ENCODE peak calls at places on chromosome 15, in eight cellular contexts. J, S, Z, V, I, Q, C and E are unnamed samples.
A peak's percentile ranks its signal among the peaks of the same experiment; 100 is the strongest.

GRCh38 chr15:49122541-49123062 is 32.8 kb downstream of the COPS2 start:
- DNase-seq in J (no peak), I (no peak), C (no peak), Q (no peak), Z (no peak), V (no peak), S (no peak), E (no peak)

GRCh38 chr15:78537266-78537665 is 3.0 kb upstream of the PSMA4 start:
- DNase-seq in S (peak; percentile 11), V (no peak), C (no peak), J (no peak), Q (no peak), Z (no peak), I (no peak), E (no peak)

GRCh38 chr15:52566889-52567288 is 1.9 kb downstream of the ARPP19 start:
- DNase-seq in V (no peak), J (no peak), Q (no peak), Z (no peak), C (no peak), I (no peak), S (no peak), E (no peak)

GRCh38 chr15:55267401-55268053 is 22.1 kb downstream of the RAB27A start:
- DNase-seq in J (peak; percentile 74), Z (peak; percentile 74), V (peak; percentile 53), S (no peak), Q (no peak), I (no peak), C (no peak), E (peak; percentile 45)

GRCh38 chr15:56672721-56673120 is 60.6 kb downstream of the ZNF280D start:
- DNase-seq in I (no peak), C (no peak), Q (no peak), J (no peak), Z (peak; percentile 79), S (no peak), V (peak; percentile 3), E (no peak)

GRCh38 chr15:69643476-69643875 is 190.9 kb downstream of the RPLP1 start:
- DNase-seq in Z (no peak), Q (no peak), C (no peak), V (no peak), S (no peak), I (no peak), J (no peak), E (no peak)

GRCh38 chr15:48307586-48307985 is 23.6 kb upstream of the DUT start:
- DNase-seq in Z (no peak), Q (no peak), I (no peak), V (no peak), S (no peak), C (no peak), J (no peak), E (no peak)

GRCh38 chr15:62760506-62760905 is 282.0 kb upstream of the TPM1 start:
- DNase-seq in Q (no peak), J (no peak), V (no peak), Z (no peak), S (no peak), C (no peak), I (no peak), E (no peak)

GRCh38 chr15:56523521-56523920 is 58.6 kb upstream of the MNS1 start:
- DNase-seq in C (no peak), V (peak; percentile 15), I (no peak), Z (no peak), S (no peak), J (no peak), Q (no peak), E (no peak)

DNA sequence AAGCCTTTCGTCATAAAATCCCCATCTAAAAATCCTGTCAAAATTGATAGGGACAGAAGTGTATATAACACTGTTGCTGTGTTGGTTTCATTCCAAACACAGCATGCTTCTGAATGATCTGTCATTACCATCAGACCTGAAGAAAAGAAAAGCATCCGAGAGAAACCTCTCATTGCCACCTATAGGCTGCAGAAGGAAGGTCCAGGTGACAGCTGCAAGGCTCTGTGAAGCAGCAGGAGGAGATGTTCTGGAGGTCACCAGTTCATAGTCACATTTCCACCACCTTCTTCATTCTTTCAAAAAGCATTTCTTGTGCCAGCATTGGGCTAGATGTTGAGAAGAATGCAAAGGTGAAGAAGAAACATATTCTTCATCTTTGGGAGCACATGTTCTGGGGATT is 503.7 kb upstream of the NR2F2 start:
- DNase-seq in S (no peak), Q (no peak), C (no peak), Z (no peak), J (no peak), V (peak; percentile 24), I (no peak), E (no peak)
- TF ChIP-seq CTCF in S (no peak), Q (no peak), C (peak; percentile 49), Z (no peak), J (no peak), V (peak; percentile 46), I (peak; percentile 33), E (no peak)

DNA sequence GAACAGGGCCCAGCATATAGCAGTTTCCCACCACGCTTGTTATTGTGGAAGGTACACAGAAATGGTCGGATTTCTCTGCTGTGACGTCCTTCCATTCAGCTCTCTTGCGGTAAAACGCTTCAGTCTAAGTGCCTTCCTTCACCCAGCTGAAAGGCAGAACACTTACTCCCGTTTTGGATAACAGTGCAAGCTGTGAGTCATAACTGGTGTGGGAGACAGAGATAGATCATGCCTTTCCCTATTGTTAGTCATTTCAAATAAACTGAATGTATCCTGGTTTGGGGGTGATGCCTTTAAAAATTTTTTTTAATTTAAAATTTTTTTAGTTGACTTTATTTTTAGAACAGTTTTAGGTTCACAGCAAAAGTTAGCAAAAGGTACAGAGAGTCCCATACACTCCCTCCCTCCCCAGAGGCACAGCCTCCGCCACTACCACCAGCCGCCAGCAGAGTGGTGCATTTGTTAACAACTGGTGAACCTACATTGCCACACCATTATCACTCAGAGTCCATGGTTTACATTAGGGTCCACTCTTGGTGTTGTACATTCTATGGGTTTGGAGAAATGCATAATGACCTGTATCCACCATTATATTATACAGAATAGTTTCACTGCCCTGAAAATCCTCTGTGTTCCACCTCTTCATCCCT is 94.9 kb upstream of the NSMCE3 start:
- DNase-seq in J (no peak), V (peak; percentile 21), Z (peak; percentile 86), C (no peak), Q (no peak), S (peak; percentile 57), I (no peak), E (no peak)
- TF ChIP-seq CTCF in J (no peak), V (peak; percentile 13), Z (no peak), C (peak; percentile 51), Q (peak; percentile 25), S (peak; percentile 32), I (no peak), E (peak; percentile 7)

GRCh38 chr15:29692527-29692926 is 129.7 kb downstream of the TJP1 start:
- DNase-seq in S (no peak), Z (no peak), C (no peak), V (no peak), J (no peak), I (no peak), Q (no peak), E (no peak)
- TF ChIP-seq CTCF in S (peak; percentile 27), Z (peak; percentile 17), C (no peak), V (peak; percentile 28), J (no peak), I (peak; percentile 5), Q (peak; percentile 5), E (no peak)

DNA sequence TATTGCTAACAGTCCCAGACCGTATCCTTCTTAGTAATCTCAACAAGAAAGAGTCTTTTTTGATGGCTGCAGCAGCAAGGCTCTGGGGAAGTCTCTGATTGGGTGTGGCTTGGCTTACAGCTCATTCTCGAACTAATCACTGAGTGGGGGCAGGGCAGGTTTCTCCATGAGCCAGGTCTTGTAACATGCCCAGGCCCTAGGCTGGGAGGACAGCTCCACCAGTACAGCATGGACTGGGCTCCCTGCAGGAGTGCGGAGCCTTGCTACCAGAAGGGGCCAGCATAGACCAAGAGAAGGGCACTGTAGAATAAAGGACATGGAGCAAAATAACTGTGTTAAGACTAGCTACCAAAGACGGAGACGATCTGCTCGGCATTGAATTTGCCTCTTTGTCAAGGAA is 7.2 kb downstream of the CD276 start:
- DNase-seq in S (peak; percentile 73), I (no peak), C (no peak), Q (peak; percentile 25), J (no peak), V (peak; percentile 74), Z (peak; percentile 77), E (peak; percentile 46)
- TF ChIP-seq CTCF in S (peak; percentile 36), I (no peak), C (no peak), Q (no peak), J (no peak), V (peak; percentile 55), Z (peak; percentile 33), E (no peak)

DNA sequence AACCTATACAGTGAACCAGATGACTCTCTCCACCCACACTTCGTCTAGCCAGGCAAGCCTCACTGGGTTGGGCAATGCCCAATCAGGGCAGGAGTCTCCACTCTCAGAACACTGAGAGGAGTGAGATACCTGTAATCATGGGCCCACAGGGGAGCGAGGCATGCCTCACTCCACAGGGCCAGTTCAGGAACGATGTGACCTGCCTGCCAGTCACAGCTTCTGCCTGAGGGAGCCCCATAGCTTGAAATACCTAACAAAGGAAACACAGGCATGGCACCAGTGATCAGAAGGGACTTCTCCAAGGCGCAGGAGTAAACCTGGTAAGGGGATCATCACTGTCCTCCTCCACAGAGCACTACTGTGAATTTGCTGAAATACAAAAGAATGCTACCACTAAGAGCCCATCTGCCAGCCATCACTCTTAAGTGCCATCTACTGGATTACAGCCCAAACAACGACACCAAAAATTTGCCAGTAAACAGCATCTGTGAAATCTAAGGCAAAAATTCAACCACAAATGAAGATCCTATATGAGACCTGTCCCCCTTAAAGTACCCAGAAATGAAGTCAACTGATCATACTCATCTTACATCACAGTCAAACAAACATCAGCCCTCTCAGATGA is 689.9 kb upstream of the SEMA6D start:
- DNase-seq in I (no peak), Z (no peak), S (no peak), Q (no peak), V (no peak), C (no peak), J (no peak), E (no peak)
- TF ChIP-seq CTCF in I (no peak), Z (no peak), S (no peak), Q (no peak), V (peak; percentile 25), C (peak; percentile 23), J (no peak), E (no peak)